ENCODE peak calls at places on chromosomes 16 and 17, in five cellular contexts. N, A, V, Q and E are unnamed samples.

GRCh38 chr17:2137342-2138098 is 82.6 kb downstream of the HIC1 start:
- DNase-seq in N (peak), A (no peak), V (peak), Q (peak), E (peak)

GRCh38 chr17:16419929-16420271 is 4.5 kb downstream of the TRPV2 start:
- DNase-seq in N (no peak), A (no peak), V (no peak), Q (peak), E (no peak)

GRCh38 chr17:64067642-64068041 is 47.2 kb upstream of the ICAM2 start:
- DNase-seq in N (no peak), A (no peak), V (no peak), Q (no peak), E (no peak)

GRCh38 chr17:40110026-40110425 is 9.6 kb upstream of the NR1D1 start:
- DNase-seq in N (no peak), A (no peak), V (no peak), Q (no peak), E (no peak)

GRCh38 chr17:65660947-65661346 is 99.5 kb upstream of the AXIN2 start:
- DNase-seq in N (no peak), A (no peak), V (no peak), Q (peak), E (no peak)

GRCh38 chr16:79776243-79776884 is 175.8 kb upstream of the MAF start:
- DNase-seq in N (no peak), A (no peak), V (no peak), Q (peak), E (no peak)

GRCh38 chr16:64450170-64450569 is 671.7 kb downstream of the CDH11 start:
- DNase-seq in N (no peak), A (no peak), V (no peak), Q (no peak), E (no peak)

GRCh38 chr17:45784583-45785372 is 658 bp downstream of the CRHR1 start:
- DNase-seq in N (no peak), A (peak), V (no peak), Q (peak), E (no peak)

GRCh38 chr16:10514369-10515055 is 65.9 kb downstream of the EMP2 start:
- DNase-seq in N (no peak), A (peak), V (no peak), Q (peak), E (peak)

GRCh38 chr17:44779211-44780025 is 20.6 kb downstream of the ADAM11 start:
- DNase-seq in N (peak), A (peak), V (peak), Q (peak), E (peak)

GRCh38 chr17:45282683-45283644 is 21.1 kb upstream of the SPATA32 start:
- DNase-seq in N (no peak), A (no peak), V (no peak), Q (no peak), E (no peak)

GRCh38 chr17:78872486-78872885 is 30.5 kb downstream of the CEP295NL start:
- DNase-seq in N (no peak), A (no peak), V (no peak), Q (no peak), E (no peak)

GRCh38 chr17:78870621-78871020 is 30.0 kb upstream of the USP36 start:
- DNase-seq in N (no peak), A (no peak), V (no peak), Q (no peak), E (no peak)

GRCh38 chr17:78875738-78876597 is 27.0 kb downstream of the CEP295NL start:
- DNase-seq in N (no peak), A (no peak), V (no peak), Q (no peak), E (no peak)

GRCh38 chr17:78875331-78875730 is 27.7 kb downstream of the CEP295NL start:
- DNase-seq in N (no peak), A (no peak), V (no peak), Q (no peak), E (no peak)

DNA sequence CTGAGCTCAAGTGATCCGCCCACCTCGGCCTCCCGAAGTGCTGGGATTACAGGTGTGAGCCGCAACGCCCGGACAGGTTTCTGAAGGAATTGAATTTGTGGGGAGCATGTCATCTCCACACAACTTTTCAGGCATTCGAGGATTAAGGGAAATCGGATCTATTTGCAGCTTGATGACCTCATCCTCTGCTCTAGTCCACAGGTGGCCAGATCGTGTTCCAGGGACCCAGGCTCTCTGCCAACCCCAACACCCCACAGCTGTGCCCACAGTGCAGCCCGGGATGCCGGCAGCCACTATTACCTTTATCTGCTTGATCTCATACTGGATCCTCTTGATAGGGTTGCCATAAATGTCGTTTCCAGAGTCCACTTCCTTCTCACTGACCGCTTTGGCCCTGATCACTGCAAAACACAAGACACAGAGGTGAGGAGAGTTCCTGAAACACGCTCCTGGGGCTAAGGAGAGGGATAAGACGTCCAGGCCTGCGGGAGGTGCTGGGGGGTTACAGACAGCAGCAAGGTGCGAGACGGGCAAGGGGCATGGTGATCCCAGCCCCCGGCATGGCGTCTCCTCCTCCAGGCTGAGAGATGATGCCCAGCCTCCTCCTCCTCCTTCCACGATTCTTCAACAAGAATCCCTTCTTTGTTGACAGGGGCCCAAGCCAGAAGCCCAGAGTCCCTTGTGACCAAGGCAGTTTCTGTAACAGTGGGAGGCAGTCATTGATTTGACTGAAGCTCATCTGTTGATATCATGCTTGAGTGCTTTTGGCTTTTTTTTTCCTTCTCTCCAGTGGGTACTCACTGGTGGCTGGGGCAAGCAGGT is 29.3 kb downstream of the CEP295NL start:
- DNase-seq in N (no peak), A (no peak), V (no peak), Q (no peak), E (no peak)
- TF ChIP-seq POLR2AphosphoS5 in N (no peak), A (no peak), V (no peak), Q (no peak), E (no peak)

GRCh38 chr16:23710008-23710407 is 3.0 kb downstream of the ERN2 start:
- DNase-seq in N (no peak), A (no peak), V (no peak), Q (peak), E (no peak)

GRCh38 chr16:23711785-23712184 is 1.2 kb downstream of the ERN2 start:
- DNase-seq in N (no peak), A (no peak), V (no peak), Q (no peak), E (no peak)

GRCh38 chr16:23709536-23709935 is 3.5 kb downstream of the ERN2 start:
- DNase-seq in N (no peak), A (no peak), V (no peak), Q (no peak), E (no peak)

GRCh38 chr16:23710504-23710903 is 2.5 kb downstream of the ERN2 start:
- DNase-seq in N (no peak), A (no peak), V (no peak), Q (no peak), E (no peak)

GRCh38 chr16:23712976-23713375 is at the start of gene ERN2:
- DNase-seq in N (no peak), A (no peak), V (no peak), Q (no peak), E (no peak)
- TF ChIP-seq MAX in N (peak), A (no peak), V (no peak), Q (no peak), E (no peak)

DNA sequence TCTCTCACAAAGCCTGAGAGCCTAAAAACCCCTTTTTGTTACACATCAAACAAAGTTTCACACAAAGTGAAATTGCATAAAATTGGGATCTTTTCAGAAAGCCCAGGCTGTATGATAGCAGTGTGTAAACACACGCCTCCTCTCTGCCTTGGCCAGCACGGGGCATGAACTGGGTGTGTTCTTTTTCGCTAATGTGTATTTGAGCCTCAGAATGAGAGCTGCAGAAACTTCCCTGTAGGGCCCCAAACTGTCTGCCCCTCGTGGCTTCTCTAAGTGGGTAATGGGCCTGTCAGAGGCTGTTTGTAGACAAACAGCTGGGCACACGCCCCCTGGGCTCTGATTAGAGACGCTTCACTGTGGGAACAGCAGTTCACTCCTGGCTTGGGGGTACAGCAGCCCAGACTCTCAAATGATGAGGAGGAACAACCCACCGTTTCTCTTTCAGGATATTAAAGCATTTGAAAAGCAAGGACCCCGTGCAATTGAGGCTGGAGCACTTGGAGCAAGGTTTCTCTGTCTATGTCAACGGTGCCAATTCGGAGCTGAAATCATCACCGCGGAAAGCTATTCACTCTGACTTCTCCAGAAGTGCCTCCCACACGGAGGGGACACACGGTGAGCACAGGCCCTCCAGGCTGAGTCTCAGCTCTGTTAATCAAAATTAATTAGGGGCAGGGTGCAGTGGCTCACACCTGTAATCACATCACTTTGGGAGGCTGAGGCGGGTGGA is 78.4 kb downstream of the KATNIP start:
- DNase-seq in N (no peak), A (no peak), V (no peak), Q (no peak), E (no peak)
- TF ChIP-seq ZNF274 in N (no peak), A (no peak), V (no peak), Q (no peak), E (no peak)

DNA sequence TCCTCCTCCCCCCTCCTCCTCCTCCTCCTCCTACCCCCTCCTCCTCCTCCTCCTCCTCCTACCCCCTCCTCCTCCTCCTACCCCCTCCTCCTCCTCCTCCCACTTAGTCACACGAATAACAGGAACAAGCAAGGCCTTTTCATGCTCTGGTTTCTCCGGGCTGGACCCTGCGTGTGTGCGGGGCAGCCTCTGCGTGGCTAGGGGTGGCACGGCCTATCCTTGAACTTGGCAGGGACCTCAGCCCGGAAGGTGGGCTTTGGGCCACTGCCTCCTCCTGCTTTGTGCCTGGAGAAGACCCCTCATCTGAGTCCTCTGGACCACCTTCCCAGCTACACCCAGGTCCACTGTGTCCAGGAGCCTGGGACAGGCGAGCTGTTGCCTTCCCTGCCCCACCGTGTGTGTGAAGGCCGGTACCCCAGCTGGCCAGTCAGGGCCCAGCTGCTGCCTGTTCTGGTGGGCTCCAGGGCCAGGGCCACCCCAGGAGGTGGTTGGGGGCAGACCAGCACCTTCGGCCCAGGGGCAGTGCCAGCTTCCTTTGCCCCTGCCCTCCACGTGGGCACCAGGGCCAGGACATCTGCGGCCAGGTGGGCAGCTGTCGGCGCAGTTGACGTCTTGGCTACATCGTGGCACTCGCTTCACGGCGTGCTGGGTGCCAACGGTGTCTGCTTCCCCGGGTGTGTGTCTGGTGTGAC is 35.4 kb downstream of the GINS2 start:
- DNase-seq in N (no peak), A (no peak), V (no peak), Q (no peak), E (no peak)
- TF ChIP-seq POLR2AphosphoS5 in N (no peak), A (no peak), V (no peak), Q (no peak), E (no peak)